ENCODE peak calls at places on chromosomes 7 and 10, in six cellular contexts. A is A549, T is NCI-H1436, N is activated gamma-delta T cell treated with Interleukin-2 at 50 U/mL for 16 hours, I is HCEC 1CT, E is GM23248. W is an unnamed sample.

GRCh38 chr7:150986099-150986512 is 4.7 kb upstream of the NOS3 start:
- DNase-seq in A (peak), T (peak), N (peak), I (peak), E (peak), W (peak)

GRCh38 chr7:24058953-24059352 is 225.0 kb upstream of the NPY start:
- DNase-seq in A (no peak), T (no peak), N (no peak), I (no peak), E (no peak), W (no peak)

GRCh38 chr10:69895759-69896158 is 94.1 kb downstream of the COL13A1 start:
- DNase-seq in A (no peak), T (no peak), N (no peak), I (peak), E (peak), W (no peak)

GRCh38 chr10:100502926-100503480 is 16.7 kb downstream of the SEC31B start:
- DNase-seq in A (no peak), T (no peak), N (no peak), I (no peak), E (peak), W (no peak)

GRCh38 chr7:157150825-157151412 is 12.2 kb downstream of the UBE3C start:
- DNase-seq in A (no peak), T (no peak), N (no peak), I (no peak), E (peak), W (peak)

GRCh38 chr7:129224251-129225205 is at the start of gene AHCYL2:
- DNase-seq in A (peak), T (peak), N (peak), I (peak), E (peak), W (peak)

GRCh38 chr10:21048086-21048485 is 151.0 kb upstream of the NEBL start:
- DNase-seq in A (peak), T (no peak), N (no peak), I (no peak), E (no peak), W (no peak)

GRCh38 chr7:2006231-2006771 is 226.4 kb downstream of the MAD1L1 start:
- DNase-seq in A (no peak), T (no peak), N (no peak), I (no peak), E (no peak), W (no peak)

GRCh38 chr7:88377421-88377820 is 70.7 kb upstream of the STEAP4 start:
- DNase-seq in A (no peak), T (no peak), N (no peak), I (no peak), E (no peak), W (no peak)

GRCh38 chr10:11713186-11713743 is 28.9 kb upstream of the ECHDC3 start:
- DNase-seq in A (no peak), T (no peak), N (no peak), I (no peak), E (peak), W (no peak)

GRCh38 chr10:30751678-30752331 is 122.3 kb upstream of the LYZL2 start:
- DNase-seq in A (peak), T (no peak), N (no peak), I (peak), E (peak), W (peak)

GRCh38 chr10:65861249-65861648 is 1064.6 kb upstream of the LRRTM3 start:
- DNase-seq in A (peak), T (no peak), N (no peak), I (no peak), E (no peak), W (no peak)

GRCh38 chr10:84059526-84059925 is 79.8 kb upstream of the GHITM start:
- DNase-seq in A (peak), T (no peak), N (no peak), I (no peak), E (no peak), W (no peak)

GRCh38 chr10:97426776-97427570 is 982 bp downstream of the PGAM1 start:
- DNase-seq in A (peak), T (peak), N (no peak), I (peak), E (peak), W (no peak)

GRCh38 chr10:86402283-86402931 is 35.8 kb upstream of the GRID1 start:
- DNase-seq in A (no peak), T (no peak), N (no peak), I (no peak), E (peak), W (no peak)

GRCh38 chr7:41628926-41629325 is 74.0 kb downstream of the INHBA start:
- DNase-seq in A (no peak), T (no peak), N (no peak), I (no peak), E (peak), W (no peak)

GRCh38 chr7:151133266-151133985 is 34.1 kb downstream of the GBX1 start:
- DNase-seq in A (no peak), T (no peak), N (no peak), I (no peak), E (no peak), W (no peak)

GRCh38 chr7:91285966-91286365 is 21.7 kb downstream of the FZD1 start:
- DNase-seq in A (no peak), T (no peak), N (no peak), I (peak), E (peak), W (no peak)

GRCh38 chr10:28367865-28368541 is 65.1 kb upstream of the MPP7 start:
- DNase-seq in A (no peak), T (no peak), N (peak), I (no peak), E (no peak), W (no peak)

GRCh38 chr7:44964831-44965440 is 13.9 kb downstream of the MYO1G start:
- DNase-seq in A (no peak), T (no peak), N (no peak), I (no peak), E (no peak), W (no peak)

GRCh38 chr10:89793649-89794254 is 92.4 kb downstream of the KIF20B start:
- DNase-seq in A (peak), T (peak), N (peak), I (peak), E (peak), W (peak)

GRCh38 chr7:22339725-22340390 is 17.1 kb downstream of the RAPGEF5 start:
- DNase-seq in A (no peak), T (no peak), N (no peak), I (no peak), E (no peak), W (no peak)

GRCh38 chr10:101397140-101397539 is 43.2 kb downstream of the BTRC start:
- DNase-seq in A (peak), T (peak), N (peak), I (peak), E (peak), W (no peak)

GRCh38 chr7:44307905-44308740 is 17.3 kb downstream of the CAMK2B start:
- DNase-seq in A (no peak), T (no peak), N (no peak), I (no peak), E (no peak), W (no peak)

GRCh38 chr10:19843487-19843886 is 27.3 kb downstream of the PLXDC2 start:
- DNase-seq in A (no peak), T (no peak), N (no peak), I (no peak), E (peak), W (no peak)

GRCh38 chr7:131488361-131488760 is 68.1 kb downstream of the PODXL start:
- DNase-seq in A (no peak), T (no peak), N (no peak), I (peak), E (peak), W (no peak)

GRCh38 chr10:97623277-97623676 is 10.0 kb downstream of the MORN4 start:
- DNase-seq in A (no peak), T (no peak), N (no peak), I (no peak), E (no peak), W (no peak)

GRCh38 chr10:4776234-4776638 is 49.8 kb upstream of the AKR1E2 start:
- DNase-seq in A (no peak), T (no peak), N (no peak), I (no peak), E (no peak), W (no peak)

GRCh38 chr10:13984647-13985155 is 346.0 kb downstream of the FRMD4A start:
- DNase-seq in A (peak), T (no peak), N (no peak), I (peak), E (peak), W (no peak)

GRCh38 chr7:94432799-94433198 is 38.1 kb downstream of the COL1A2 start:
- DNase-seq in A (no peak), T (no peak), N (no peak), I (no peak), E (peak), W (no peak)

GRCh38 chr10:33223326-33224014 is 111.0 kb downstream of the NRP1 start:
- DNase-seq in A (no peak), T (no peak), N (no peak), I (no peak), E (no peak), W (no peak)

GRCh38 chr7:84612976-84613375 is 418.4 kb upstream of the SEMA3A start:
- DNase-seq in A (no peak), T (no peak), N (no peak), I (no peak), E (peak), W (no peak)

GRCh38 chr10:6751363-6751762 is 171.3 kb upstream of the PRKCQ start:
- DNase-seq in A (peak), T (no peak), N (no peak), I (no peak), E (no peak), W (no peak)

GRCh38 chr10:66183028-66183427 is 742.8 kb upstream of the LRRTM3 start:
- DNase-seq in A (no peak), T (no peak), N (no peak), I (no peak), E (no peak), W (no peak)

GRCh38 chr7:5526190-5527037 is 102.8 kb upstream of the TNRC18 start:
- DNase-seq in A (peak), T (no peak), N (no peak), I (peak), E (peak), W (no peak)

GRCh38 chr10:2992401-2993198 is 74.7 kb upstream of the PFKP start:
- DNase-seq in A (no peak), T (no peak), N (no peak), I (no peak), E (no peak), W (no peak)

GRCh38 chr10:33612551-33612950 is 278.1 kb upstream of the NRP1 start:
- DNase-seq in A (no peak), T (no peak), N (no peak), I (peak), E (peak), W (no peak)

GRCh38 chr10:124725171-124725631 is 19.0 kb downstream of the FAM53B start:
- DNase-seq in A (no peak), T (no peak), N (no peak), I (no peak), E (no peak), W (no peak)

GRCh38 chr7:121547341-121548092 is 151.4 kb upstream of the FAM3C start:
- DNase-seq in A (peak), T (peak), N (no peak), I (peak), E (peak), W (no peak)